ENCODE peak calls at places on chromosomes 6 and 20, in nine cellular contexts. L is transverse colon, K is H1, Q is breast epithelium, N is IMR-90, J is stomach, M is adrenal gland, F is A549, S is heart left ventricle. O is an unnamed sample.

GRCh38 chr6:34381086-34381485 is 11.4 kb downstream of the NUDT3 start:
- DNase-seq in J (no peak), F (no peak), Q (no peak), S (no peak), L (no peak), M (no peak), N (peak), K (no peak), O (no peak)

GRCh38 chr6:144340541-144341371 is 55.6 kb downstream of the UTRN start:
- DNase-seq in L (no peak), S (no peak), F (no peak), Q (no peak), N (no peak), K (no peak), J (no peak), M (no peak), O (no peak)

GRCh38 chr20:50727792-50728485 is 3.4 kb upstream of the PARD6B start:
- DNase-seq in L (no peak), S (no peak), F (no peak), J (no peak), M (no peak), K (no peak), Q (no peak), N (no peak), O (no peak)

GRCh38 chr6:90304308-90304707 is 7.7 kb upstream of the BACH2 start:
- DNase-seq in J (no peak), M (no peak), S (no peak), K (no peak), Q (no peak), L (no peak), N (no peak), F (no peak), O (no peak)

GRCh38 chr6:43442935-43443334 is 12.4 kb downstream of the DLK2 start:
- DNase-seq in J (no peak), Q (no peak), L (no peak), F (no peak), M (no peak), K (no peak), N (no peak), S (no peak), O (no peak)

GRCh38 chr6:711925-712324 is 19.0 kb upstream of the EXOC2 start:
- DNase-seq in N (no peak), M (no peak), F (no peak), J (no peak), Q (no peak), S (no peak), K (no peak), L (no peak), O (no peak)

GRCh38 chr20:59087829-59088433 is 45.3 kb upstream of the PRELID3B start:
- DNase-seq in K (peak), M (peak), L (peak), J (peak), N (peak), F (peak), S (peak), Q (peak), O (peak)

GRCh38 chr6:130520801-130521200 is 155.0 kb downstream of the TMEM200A start:
- DNase-seq in J (no peak), Q (no peak), N (no peak), L (no peak), M (no peak), F (no peak), K (no peak), S (no peak), O (no peak)

GRCh38 chr6:137013738-137014602 is 30.8 kb downstream of the IL20RA start:
- DNase-seq in M (no peak), N (peak), S (no peak), Q (peak), L (no peak), K (no peak), F (peak), J (no peak), O (no peak)

GRCh38 chr6:17394192-17394611 is 807 bp downstream of the CAP2 start:
- DNase-seq in K (peak), M (peak), J (peak), N (peak), Q (peak), F (peak), S (peak), L (peak), O (no peak)

GRCh38 chr6:43584892-43585570 is 9.0 kb downstream of the POLH start:
- DNase-seq in M (no peak), J (no peak), N (peak), K (no peak), F (no peak), Q (no peak), L (no peak), S (no peak), O (no peak)

GRCh38 chr20:57618091-57618765 is 2.0 kb downstream of the ZBP1 start:
- DNase-seq in F (peak), K (peak), L (peak), J (no peak), S (no peak), M (no peak), Q (peak), N (no peak), O (peak)

GRCh38 chr6:145699462-145699861 is 35.9 kb downstream of the EPM2A start:
- DNase-seq in L (no peak), J (no peak), K (no peak), Q (no peak), S (no peak), M (no peak), N (peak), F (no peak), O (no peak)

GRCh38 chr20:37231970-37232620 is 29.5 kb downstream of the GHRH start:
- DNase-seq in F (no peak), S (no peak), M (no peak), J (no peak), N (no peak), L (no peak), Q (no peak), K (no peak), O (no peak)

GRCh38 chr20:11377761-11378160 is 539.9 kb upstream of the BTBD3 start:
- DNase-seq in J (no peak), K (no peak), S (no peak), L (no peak), M (no peak), F (no peak), N (no peak), Q (no peak), O (no peak)

GRCh38 chr20:11144114-11144513 is 470.3 kb upstream of the JAG1 start:
- DNase-seq in J (no peak), N (peak), K (no peak), M (no peak), Q (no peak), S (no peak), F (no peak), L (no peak), O (no peak)

GRCh38 chr6:26478985-26479278 is 21.2 kb upstream of the BTN1A1 start:
- DNase-seq in J (no peak), M (no peak), K (no peak), F (no peak), L (no peak), S (no peak), Q (no peak), N (no peak), O (no peak)

GRCh38 chr6:10659697-10660348 is 34.6 kb downstream of the C6orf52 start:
- DNase-seq in J (peak), N (no peak), S (no peak), Q (no peak), F (no peak), L (no peak), M (peak), K (peak), O (no peak)

GRCh38 chr20:17655286-17655651 is 26.8 kb downstream of the RRBP1 start:
- DNase-seq in N (no peak), F (no peak), S (no peak), Q (no peak), L (no peak), J (no peak), K (no peak), M (no peak), O (no peak)

GRCh38 chr6:5287205-5287965 is 26.1 kb downstream of the FARS2 start:
- DNase-seq in J (no peak), L (no peak), F (no peak), S (peak), K (no peak), N (peak), M (no peak), Q (no peak), O (no peak)

GRCh38 chr20:45685896-45686295 is 15.9 kb upstream of the WFDC11 start:
- DNase-seq in F (peak), Q (no peak), S (no peak), K (peak), J (no peak), M (no peak), L (no peak), N (no peak), O (no peak)

GRCh38 chr6:2917065-2917464 is 14.0 kb upstream of the SERPINB9 start:
- DNase-seq in J (no peak), L (no peak), N (no peak), M (no peak), K (peak), F (peak), Q (no peak), S (no peak), O (peak)

GRCh38 chr20:40856653-40857052 is 167.6 kb upstream of the MAFB start:
- DNase-seq in S (no peak), F (no peak), M (no peak), Q (no peak), J (no peak), K (no peak), N (no peak), L (no peak), O (no peak)

GRCh38 chr6:713351-713750 is 20.4 kb upstream of the EXOC2 start:
- DNase-seq in M (no peak), S (no peak), Q (no peak), J (no peak), F (no peak), N (peak), K (no peak), L (no peak), O (no peak)

GRCh38 chr6:69489970-69490369 is 306.8 kb downstream of the LMBRD1 start:
- DNase-seq in N (no peak), Q (no peak), L (no peak), F (no peak), S (no peak), M (no peak), K (no peak), J (no peak), O (no peak)

GRCh38 chr6:163579111-163579879 is 164.8 kb downstream of the QKI start:
- DNase-seq in M (no peak), F (no peak), J (no peak), S (peak), Q (no peak), K (no peak), L (no peak), N (no peak), O (peak)

GRCh38 chr6:43796168-43796567 is 26.2 kb downstream of the VEGFA start:
- DNase-seq in L (no peak), K (no peak), S (no peak), Q (no peak), F (no peak), M (peak), J (no peak), N (no peak), O (no peak)

GRCh38 chr6:139981066-139981624 is 606.7 kb upstream of the CITED2 start:
- DNase-seq in K (no peak), Q (no peak), F (no peak), J (no peak), L (no peak), N (no peak), S (no peak), M (no peak), O (no peak)

GRCh38 chr6:170117111-170117972 is 173.5 kb downstream of the DLL1 start:
- DNase-seq in F (no peak), Q (no peak), S (peak), N (no peak), K (peak), J (peak), M (peak), L (no peak), O (peak)

GRCh38 chr6:66226099-66226498 is 519.1 kb upstream of the EYS start:
- DNase-seq in L (no peak), K (no peak), S (no peak), F (no peak), Q (no peak), J (no peak), M (no peak), N (no peak), O (no peak)

GRCh38 chr6:144758602-144759001 is 473.5 kb downstream of the UTRN start:
- DNase-seq in L (no peak), K (no peak), F (no peak), Q (no peak), M (no peak), S (no peak), N (peak), J (no peak), O (no peak)

GRCh38 chr6:8166156-8166555 is 63.8 kb upstream of the EEF1E1 start:
- DNase-seq in F (no peak), Q (no peak), M (no peak), J (no peak), N (no peak), K (no peak), S (no peak), L (no peak), O (no peak)

GRCh38 chr6:161238076-161238869 is 35.6 kb downstream of the AGPAT4 start:
- DNase-seq in K (peak), N (peak), L (no peak), S (no peak), F (no peak), M (no peak), J (no peak), Q (no peak), O (no peak)

GRCh38 chr6:35213824-35214756 is at the start of gene SCUBE3:
- DNase-seq in K (peak), S (no peak), N (peak), J (peak), M (no peak), Q (no peak), L (no peak), F (peak), O (no peak)

GRCh38 chr6:14810021-14810420 is 435.8 kb upstream of the JARID2 start:
- DNase-seq in K (no peak), M (no peak), J (no peak), Q (no peak), S (no peak), L (no peak), N (no peak), F (no peak), O (no peak)

GRCh38 chr6:67285770-67286495 is 1349.1 kb upstream of the ADGRB3 start:
- DNase-seq in Q (no peak), J (no peak), K (no peak), M (no peak), F (no peak), N (no peak), L (no peak), S (no peak), O (no peak)

GRCh38 chr6:44682987-44683779 is 295.7 kb downstream of the CDC5L start:
- DNase-seq in L (no peak), M (no peak), F (no peak), S (no peak), Q (no peak), N (no peak), J (no peak), K (peak), O (no peak)

GRCh38 chr6:44222987-44223470 is 366 bp upstream of the SLC29A1 start:
- DNase-seq in J (no peak), N (no peak), K (no peak), S (no peak), M (no peak), Q (no peak), L (no peak), F (peak), O (no peak)

GRCh38 chr6:153103256-153103655 is 27.8 kb downstream of the RGS17 start:
- DNase-seq in J (no peak), L (no peak), S (no peak), M (no peak), K (no peak), Q (no peak), N (no peak), F (no peak), O (no peak)

GRCh38 chr6:149840345-149841075 is 23.6 kb downstream of the LRP11 start:
- DNase-seq in K (peak), F (peak), Q (peak), N (peak), L (peak), J (peak), S (peak), M (peak), O (peak)

DNA sequence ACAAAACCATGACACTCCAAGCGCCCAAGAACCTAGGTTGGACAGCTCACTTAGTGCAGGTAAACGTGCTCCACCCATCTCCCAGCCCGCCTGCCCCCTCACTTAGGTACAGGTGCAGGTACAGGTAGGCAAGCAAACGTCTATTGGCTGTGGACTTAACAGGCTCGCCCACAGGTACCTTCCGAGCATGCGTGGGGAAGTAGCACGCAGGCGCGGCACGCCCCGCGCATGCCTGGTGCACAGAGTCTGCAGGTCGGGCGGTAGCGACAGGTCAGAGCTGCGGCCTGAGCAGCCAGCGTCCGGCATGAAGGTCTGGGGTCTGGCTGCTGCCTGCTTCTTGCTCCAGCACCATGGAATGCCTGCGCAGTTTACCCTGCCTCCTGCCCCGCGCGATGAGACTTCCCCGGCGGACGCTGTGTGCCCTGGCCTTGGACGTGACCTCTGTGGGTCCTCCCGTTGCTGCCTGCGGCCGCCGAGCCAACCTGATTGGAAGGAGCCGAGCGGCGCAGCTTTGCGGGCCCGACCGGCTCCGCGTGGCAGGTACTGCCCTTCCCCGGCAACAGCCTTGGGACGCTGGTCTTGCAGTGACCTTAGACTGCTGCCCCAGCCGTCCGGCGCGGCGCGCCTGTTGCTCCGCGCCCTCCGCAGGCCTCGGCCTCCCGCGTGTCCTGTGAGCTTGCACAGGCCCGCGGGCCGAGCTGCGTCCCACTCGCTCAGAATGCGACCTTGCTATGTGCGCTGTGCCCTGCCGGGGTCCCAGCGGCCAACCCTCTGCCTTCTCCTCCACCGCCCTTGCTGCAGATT is at the start of gene MRS2:
- DNase-seq in K (peak), N (peak), J (peak), L (peak), Q (peak), F (peak), S (peak), M (peak), O (peak)
- TF ChIP-seq POLR2A in K (peak), N (no peak), J (peak), L (peak), Q (peak), F (peak), S (peak), M (peak), O (no peak)

GRCh38 chr20:2693286-2693995 is 861 bp downstream of the EBF4 start:
- DNase-seq in M (peak), K (peak), Q (no peak), N (no peak), F (peak), L (peak), S (peak), J (peak), O (no peak)
- H3K4me3 ChIP-seq in M (no peak), K (peak), Q (peak), N (peak), F (peak), L (peak), S (peak), J (peak), O (no peak)

GRCh38 chr20:62913043-62913630 is 13.2 kb downstream of the DIDO1 start:
- DNase-seq in Q (no peak), S (no peak), K (no peak), F (no peak), N (no peak), M (no peak), L (no peak), J (no peak), O (no peak)
- TF ChIP-seq CTCF in Q (no peak), S (no peak), K (no peak), F (no peak), N (no peak), M (no peak), L (no peak), J (no peak), O (no peak)

DNA sequence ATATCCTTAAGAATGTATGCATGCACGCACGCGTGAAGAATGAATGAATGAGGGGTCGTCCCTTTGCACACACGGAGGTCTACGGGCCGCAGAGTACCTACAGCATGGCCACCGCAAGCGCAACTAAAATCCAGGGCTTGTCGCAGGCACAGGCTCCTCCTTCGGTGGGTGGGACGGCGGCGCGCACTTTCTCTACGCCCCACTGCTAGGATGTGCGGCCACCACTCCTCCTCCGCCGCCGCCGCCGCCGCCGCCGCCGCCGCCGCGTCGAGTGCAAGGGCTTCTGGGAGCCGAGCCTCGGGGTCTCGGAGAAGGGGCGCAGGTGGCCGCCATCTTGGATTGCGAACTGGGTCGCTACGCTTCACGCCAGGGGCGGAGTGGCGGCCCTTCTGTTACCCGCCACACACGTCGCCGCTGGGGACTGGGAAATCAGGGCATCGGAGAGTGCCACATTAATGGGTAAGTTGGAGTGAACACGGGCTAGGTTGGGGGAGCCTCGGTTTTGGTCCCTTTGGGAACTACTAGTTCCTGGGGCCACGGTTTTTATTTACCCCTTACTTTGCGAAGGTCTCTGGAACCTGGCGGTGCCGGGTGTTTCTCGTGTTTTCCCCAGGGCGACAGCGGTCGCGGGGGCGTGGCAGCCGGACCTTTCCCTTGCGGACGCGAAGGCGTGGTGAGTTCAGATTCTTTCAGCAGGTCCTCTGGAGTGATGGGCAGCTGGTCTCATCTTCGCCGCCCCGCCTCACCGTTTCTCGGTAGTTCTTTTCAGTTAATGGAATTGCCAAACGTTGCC is at the start of gene KPNA5:
- DNase-seq in J (peak), L (peak), K (peak), M (peak), S (peak), Q (peak), N (peak), F (peak), O (peak)
- TF ChIP-seq POLR2A in J (peak), L (peak), K (peak), M (no peak), S (peak), Q (peak), N (no peak), F (peak), O (no peak)

DNA sequence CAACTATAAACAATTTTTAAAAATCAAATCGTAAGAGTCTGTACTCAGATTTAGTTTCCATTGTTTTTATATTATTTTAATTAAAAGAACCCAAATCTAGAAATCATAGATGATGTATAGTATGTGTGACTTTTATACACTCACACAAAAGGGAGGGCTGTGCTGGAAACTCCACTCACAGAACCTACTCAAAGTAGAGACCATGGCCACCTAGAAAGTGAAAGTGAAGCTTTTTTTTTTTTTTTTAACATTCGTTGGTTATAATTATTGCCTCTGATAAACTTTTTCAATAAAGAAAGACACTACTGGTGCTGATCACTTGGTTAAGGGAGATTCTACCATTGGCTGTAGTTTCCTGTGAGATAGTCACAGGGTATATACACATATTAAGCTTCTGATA is 37.9 kb upstream of the PRL start:
- DNase-seq in L (no peak), M (no peak), S (no peak), J (no peak), K (no peak), F (no peak), Q (no peak), N (no peak), O (no peak)
- H3K4me3 ChIP-seq in L (no peak), M (no peak), S (no peak), J (no peak), K (no peak), F (no peak), Q (no peak), N (no peak), O (no peak)